ENCODE peak calls at places on chromosomes 13 and 19, in eight cellular contexts. F is adrenal gland; G is Karpas-422; Q is psoas muscle; L is CD4-positive, CD25-positive, alpha-beta regulatory T cell; D is uterus; C is A549; S is suprapubic skin. K is an unnamed sample. For H3K4me1, the result is how much of the 10 kb centered on the place peaks cover.

GRCh38 chr19:53466726-53467125 is 807 bp upstream of the ZNF813 start:
- DNase-seq in F (no peak), G (no peak), Q (no peak), L (no peak), D (no peak), C (no peak), S (no peak), K (no peak)

GRCh38 chr19:17511724-17512573 is 500 bp downstream of the PGLS start:
- DNase-seq in F (peak), G (peak), Q (peak), L (peak), D (peak), C (peak), S (peak), K (peak)

GRCh38 chr13:98556968-98557591 is 19.8 kb downstream of the STK24 start:
- DNase-seq in F (peak), G (no peak), Q (no peak), L (no peak), D (no peak), C (no peak), S (no peak), K (no peak)

GRCh38 chr13:43230989-43231388 is 207.6 kb downstream of the DNAJC15 start:
- DNase-seq in F (no peak), G (no peak), Q (no peak), L (no peak), D (no peak), C (no peak), S (no peak), K (no peak)

GRCh38 chr13:113852536-113853517 is 11.0 kb downstream of the GAS6 start:
- DNase-seq in F (no peak), G (no peak), Q (no peak), L (no peak), D (peak), C (no peak), S (peak), K (peak)

GRCh38 chr19:29418106-29418684 is 107.6 kb upstream of the VSTM2B start:
- DNase-seq in F (no peak), G (no peak), Q (no peak), L (no peak), D (no peak), C (no peak), S (no peak), K (no peak)

GRCh38 chr13:104592127-104592526 is 1525.9 kb upstream of the SLC10A2 start:
- DNase-seq in F (no peak), G (no peak), Q (no peak), L (no peak), D (no peak), C (no peak), S (no peak), K (no peak)

GRCh38 chr19:36748431-36749275 is 24.0 kb downstream of the ZNF850 start:
- DNase-seq in F (no peak), G (no peak), Q (no peak), L (no peak), D (no peak), C (no peak), S (no peak), K (no peak)

GRCh38 chr13:33636955-33637670 is 180.8 kb upstream of the RFC3 start:
- DNase-seq in F (no peak), G (no peak), Q (no peak), L (no peak), D (no peak), C (no peak), S (no peak), K (no peak)

GRCh38 chr13:33639158-33639557 is 178.8 kb upstream of the RFC3 start:
- DNase-seq in F (peak), G (no peak), Q (peak), L (no peak), D (peak), C (peak), S (peak), K (peak)

GRCh38 chr13:33637978-33638743 is 179.8 kb upstream of the RFC3 start:
- DNase-seq in F (peak), G (no peak), Q (no peak), L (no peak), D (no peak), C (no peak), S (no peak), K (no peak)

GRCh38 chr13:33633701-33634525 is 184.0 kb upstream of the RFC3 start:
- DNase-seq in F (no peak), G (no peak), Q (no peak), L (no peak), D (no peak), C (peak), S (no peak), K (no peak)

DNA sequence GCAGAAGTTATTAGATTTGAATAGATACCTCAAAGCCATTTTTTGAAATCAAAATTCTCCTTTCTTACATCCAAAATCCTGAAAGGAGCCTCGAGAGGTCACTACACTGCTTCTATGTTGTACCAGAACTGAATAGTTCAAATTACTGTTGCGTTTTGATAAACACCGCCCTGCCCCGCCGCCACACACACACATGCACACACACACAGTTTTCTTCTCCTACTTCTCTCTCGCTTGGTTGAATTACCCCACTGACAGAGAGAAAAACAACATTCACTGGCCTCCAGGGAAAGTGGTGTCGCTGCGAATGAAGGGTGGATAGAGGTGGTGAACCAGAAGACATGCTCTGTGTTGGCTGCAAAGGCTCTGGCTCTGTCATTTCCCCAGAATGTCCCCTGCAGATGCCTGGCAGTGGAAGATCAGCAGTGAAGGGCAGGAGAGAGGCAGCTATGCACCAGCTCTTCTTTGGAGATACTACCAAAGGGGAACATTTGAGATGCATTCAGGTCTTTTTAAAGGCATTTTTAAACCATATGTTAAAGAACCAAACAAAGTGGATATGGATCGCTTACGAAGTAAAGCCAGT is 183.3 kb upstream of the RFC3 start:
- DNase-seq in F (no peak), G (no peak), Q (no peak), L (no peak), D (no peak), C (no peak), S (no peak), K (peak)
- H3K27ac ChIP-seq in F (peak), G (no peak), Q (no peak), L (no peak), D (no peak), C (no peak), S (peak), K (no peak)

GRCh38 chr19:41933693-41934426 is 5.6 kb upstream of the ERFL start:
- DNase-seq in F (no peak), G (peak), Q (no peak), L (no peak), D (no peak), C (peak), S (no peak), K (no peak)
- H3K4me1 ChIP-seq in F (under half), G (half or more), Q (under half), L (under half), D (under half), C (under half), S (under half), K (under half)

GRCh38 chr19:43752287-43752875 is 2.4 kb downstream of the SMG9 start:
- DNase-seq in F (no peak), G (no peak), Q (no peak), L (no peak), D (no peak), C (no peak), S (no peak), K (no peak)
- H3K4me3 ChIP-seq in F (no peak), G (no peak), Q (no peak), L (peak), D (no peak), C (no peak), S (no peak), K (no peak)

GRCh38 chr19:1649706-1650626 is 2.4 kb downstream of the TCF3 start:
- DNase-seq in F (no peak), G (no peak), Q (no peak), L (no peak), D (no peak), C (no peak), S (no peak), K (no peak)

GRCh38 chr19:1651548-1652394 is 644 bp downstream of the TCF3 start:
- DNase-seq in F (no peak), G (peak), Q (peak), L (peak), D (peak), C (no peak), S (peak), K (peak)

GRCh38 chr19:1652471-1653299 is at the start of gene TCF3:
- DNase-seq in F (peak), G (peak), Q (peak), L (peak), D (peak), C (peak), S (peak), K (peak)

GRCh38 chr19:1650627-1651009 is 1.8 kb downstream of the TCF3 start:
- DNase-seq in F (no peak), G (no peak), Q (no peak), L (no peak), D (no peak), C (no peak), S (no peak), K (no peak)

DNA sequence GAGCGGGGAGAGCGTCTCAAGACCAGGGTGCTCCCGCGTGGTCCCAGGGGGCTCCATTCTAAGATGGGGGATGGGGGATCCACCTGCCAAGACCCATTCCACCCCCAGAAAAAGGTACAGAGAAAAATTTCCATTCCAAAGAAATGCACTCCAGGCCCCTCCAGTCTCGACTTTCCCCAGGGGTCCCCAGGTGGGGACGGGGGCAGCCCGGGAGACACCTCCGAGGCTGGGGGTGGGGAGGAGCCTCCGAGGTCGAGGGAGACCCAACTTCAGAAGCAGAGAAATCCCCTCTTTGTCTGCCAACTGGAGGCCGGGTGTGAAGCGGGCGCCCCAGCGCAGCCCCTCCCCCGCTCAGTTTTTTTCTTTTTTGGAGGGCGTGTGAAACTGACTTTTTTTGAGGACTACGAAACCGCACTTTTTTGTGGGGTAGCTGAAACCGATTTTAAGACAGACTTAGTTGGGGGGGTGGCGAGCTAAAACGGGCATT is 1.3 kb downstream of the TCF3 start:
- DNase-seq in F (no peak), G (peak), Q (no peak), L (peak), D (no peak), C (no peak), S (no peak), K (no peak)
- H3K27ac ChIP-seq in F (peak), G (peak), Q (peak), L (peak), D (peak), C (peak), S (no peak), K (no peak)

GRCh38 chr19:7998081-7998480 is 7.4 kb downstream of the ELAVL1 start:
- DNase-seq in F (no peak), G (no peak), Q (no peak), L (no peak), D (no peak), C (no peak), S (no peak), K (no peak)
- H3K4me1 ChIP-seq in F (under half), G (under half), Q (half or more), L (under half), D (under half), C (under half), S (under half), K (under half)

GRCh38 chr19:3375221-3376088 is 9.1 kb downstream of the NFIC start:
- DNase-seq in F (peak), G (no peak), Q (peak), L (no peak), D (peak), C (no peak), S (peak), K (peak)
- H3K4me3 ChIP-seq in F (peak), G (no peak), Q (peak), L (no peak), D (peak), C (no peak), S (peak), K (no peak)

GRCh38 chr13:37026778-37027177 is 26.2 kb downstream of the EXOSC8 start:
- DNase-seq in F (no peak), G (no peak), Q (no peak), L (no peak), D (no peak), C (no peak), S (no peak), K (no peak)

GRCh38 chr13:37023871-37024270 is 23.3 kb downstream of the EXOSC8 start:
- DNase-seq in F (no peak), G (no peak), Q (no peak), L (no peak), D (no peak), C (no peak), S (no peak), K (no peak)

GRCh38 chr13:37027639-37028038 is 27.1 kb downstream of the EXOSC8 start:
- DNase-seq in F (no peak), G (no peak), Q (no peak), L (no peak), D (no peak), C (no peak), S (no peak), K (no peak)

GRCh38 chr13:37029617-37030016 is 29.0 kb downstream of the EXOSC8 start:
- DNase-seq in F (no peak), G (no peak), Q (no peak), L (no peak), D (no peak), C (no peak), S (no peak), K (no peak)
- H3K27ac ChIP-seq in F (no peak), G (no peak), Q (no peak), L (no peak), D (no peak), C (no peak), S (no peak), K (no peak)

DNA sequence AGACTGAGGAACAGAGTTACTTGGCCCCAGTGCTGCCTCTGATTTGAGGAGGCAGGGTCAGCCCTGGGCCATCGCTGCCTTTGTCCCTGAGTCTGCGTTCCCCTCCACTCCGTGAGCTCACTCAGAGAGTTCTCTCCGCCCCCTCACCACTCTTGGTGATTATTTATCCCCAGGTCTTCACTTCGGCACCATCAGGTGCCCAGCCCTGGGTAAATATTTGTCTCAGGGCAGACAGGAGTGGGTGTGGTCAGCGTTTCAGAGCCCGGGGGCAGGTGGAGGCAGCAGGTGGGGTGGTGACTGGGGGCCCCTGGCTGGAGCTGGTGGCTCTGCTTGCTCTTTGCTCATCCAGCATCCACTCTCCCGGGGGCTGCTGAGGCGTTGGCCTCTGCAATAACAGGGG is 20.6 kb downstream of the PPP1R37 start:
- DNase-seq in F (no peak), G (no peak), Q (no peak), L (no peak), D (no peak), C (no peak), S (no peak), K (peak)
- H3K4me1 ChIP-seq in F (under half), G (under half), Q (under half), L (under half), D (under half), C (under half), S (under half), K (under half)

GRCh38 chr19:1905071-1905862 is at the start of the genes ADAT3 and SCAMP4:
- DNase-seq in F (peak), G (peak), Q (peak), L (peak), D (peak), C (peak), S (peak), K (peak)
- H3K4me3 ChIP-seq in F (peak), G (peak), Q (peak), L (peak), D (peak), C (peak), S (peak), K (peak)

DNA sequence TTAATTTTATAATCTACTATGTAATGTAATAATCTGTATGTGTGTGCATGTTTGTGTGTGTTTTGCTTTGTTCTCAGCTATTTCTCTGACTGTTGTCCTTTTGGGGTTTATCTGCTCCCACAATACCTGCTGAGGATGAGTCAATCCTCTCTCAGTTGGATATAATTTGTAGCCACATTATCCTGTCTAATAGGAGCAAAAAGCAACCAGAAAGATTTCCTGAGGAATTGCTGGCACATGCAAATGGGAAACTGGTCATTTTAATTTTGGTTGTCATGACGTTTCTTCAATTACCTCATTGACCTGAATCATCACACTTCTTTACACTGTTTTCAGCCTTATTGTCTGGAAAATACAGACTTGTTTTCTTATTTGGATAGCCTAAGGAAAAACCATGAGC is 488.4 kb downstream of the KLF5 start:
- DNase-seq in F (no peak), G (no peak), Q (no peak), L (no peak), D (no peak), C (no peak), S (no peak), K (no peak)
- H3K27ac ChIP-seq in F (no peak), G (no peak), Q (no peak), L (no peak), D (no peak), C (no peak), S (no peak), K (no peak)